ENCODE peak calls at places on chromosomes 7 and 10, in ten cellular contexts. One of them, this sample, is unnamed.
A peak's percentile ranks its signal among the peaks of the same experiment; 100 is the strongest.

GRCh38 chr10:68938117-68938516 is 17.9 kb upstream of the DDX21 start:
- DNase-seq in astrocyte of the hippocampus: peak; percentile 4
- DNase-seq in mucosa of descending colon: no peak
- DNase-seq in HEK293T: no peak
- DNase-seq in ascending aorta: no peak
- DNase-seq in glomerular endothelial cell: no peak
- DNase-seq in AML-193: no peak
- DNase-seq in Right ventricle myocardium inferior: no peak
- DNase-seq in stimulated activated CD4-positive, alpha-beta T cell treated with anti-CD3 and anti-CD28 coated beads, Interleukin-15, amount 100 ng/mL, for 1 hour: no peak
- DNase-seq in germinal center: no peak
- DNase-seq in this sample: no peak

GRCh38 chr7:100585511-100586265 is at the start of gene LRCH4:
- DNase-seq in HEK293T: peak; percentile 61
- DNase-seq in mucosa of descending colon: peak; percentile 85
- DNase-seq in astrocyte of the hippocampus: no peak
- DNase-seq in Right ventricle myocardium inferior: peak; percentile 68
- DNase-seq in glomerular endothelial cell: no peak
- DNase-seq in germinal center: peak; percentile 84
- DNase-seq in ascending aorta: no peak
- DNase-seq in stimulated activated CD4-positive, alpha-beta T cell treated with anti-CD3 and anti-CD28 coated beads, Interleukin-15, amount 100 ng/mL, for 1 hour: peak; percentile 45
- DNase-seq in AML-193: no peak
- DNase-seq in this sample: peak; percentile 53

GRCh38 chr7:24825931-24826661 is 68.8 kb upstream of the GSDME start:
- DNase-seq in astrocyte of the hippocampus: peak; percentile 87
- DNase-seq in glomerular endothelial cell: no peak
- DNase-seq in stimulated activated CD4-positive, alpha-beta T cell treated with anti-CD3 and anti-CD28 coated beads, Interleukin-15, amount 100 ng/mL, for 1 hour: no peak
- DNase-seq in ascending aorta: no peak
- DNase-seq in AML-193: no peak
- DNase-seq in HEK293T: no peak
- DNase-seq in germinal center: no peak
- DNase-seq in Right ventricle myocardium inferior: no peak
- DNase-seq in mucosa of descending colon: peak; percentile 76
- DNase-seq in this sample: no peak

GRCh38 chr7:131305152-131305551 is 22.5 kb upstream of the MKLN1 start:
- DNase-seq in HEK293T: no peak
- DNase-seq in glomerular endothelial cell: no peak
- DNase-seq in mucosa of descending colon: no peak
- DNase-seq in astrocyte of the hippocampus: no peak
- DNase-seq in germinal center: no peak
- DNase-seq in AML-193: no peak
- DNase-seq in stimulated activated CD4-positive, alpha-beta T cell treated with anti-CD3 and anti-CD28 coated beads, Interleukin-15, amount 100 ng/mL, for 1 hour: no peak
- DNase-seq in ascending aorta: no peak
- DNase-seq in Right ventricle myocardium inferior: no peak
- DNase-seq in this sample: no peak

GRCh38 chr10:31935678-31936077 is 7.0 kb upstream of the ARHGAP12 start:
- DNase-seq in astrocyte of the hippocampus: no peak
- DNase-seq in Right ventricle myocardium inferior: no peak
- DNase-seq in AML-193: no peak
- DNase-seq in ascending aorta: no peak
- DNase-seq in glomerular endothelial cell: no peak
- DNase-seq in HEK293T: no peak
- DNase-seq in mucosa of descending colon: no peak
- DNase-seq in germinal center: no peak
- DNase-seq in stimulated activated CD4-positive, alpha-beta T cell treated with anti-CD3 and anti-CD28 coated beads, Interleukin-15, amount 100 ng/mL, for 1 hour: no peak
- DNase-seq in this sample: no peak

GRCh38 chr10:82463165-82463564 is 588.2 kb downstream of the NRG3 start:
- DNase-seq in germinal center: no peak
- DNase-seq in astrocyte of the hippocampus: no peak
- DNase-seq in Right ventricle myocardium inferior: no peak
- DNase-seq in ascending aorta: no peak
- DNase-seq in glomerular endothelial cell: no peak
- DNase-seq in AML-193: no peak
- DNase-seq in mucosa of descending colon: no peak
- DNase-seq in HEK293T: no peak
- DNase-seq in stimulated activated CD4-positive, alpha-beta T cell treated with anti-CD3 and anti-CD28 coated beads, Interleukin-15, amount 100 ng/mL, for 1 hour: no peak
- DNase-seq in this sample: no peak

GRCh38 chr10:122492006-122492405 is 30.7 kb downstream of the HTRA1 start:
- DNase-seq in glomerular endothelial cell: no peak
- DNase-seq in mucosa of descending colon: no peak
- DNase-seq in germinal center: no peak
- DNase-seq in astrocyte of the hippocampus: no peak
- DNase-seq in Right ventricle myocardium inferior: no peak
- DNase-seq in HEK293T: no peak
- DNase-seq in stimulated activated CD4-positive, alpha-beta T cell treated with anti-CD3 and anti-CD28 coated beads, Interleukin-15, amount 100 ng/mL, for 1 hour: no peak
- DNase-seq in AML-193: no peak
- DNase-seq in ascending aorta: no peak
- DNase-seq in this sample: no peak

GRCh38 chr7:22445140-22445722 is 54.8 kb downstream of the STEAP1B start:
- DNase-seq in glomerular endothelial cell: peak; percentile 88
- DNase-seq in stimulated activated CD4-positive, alpha-beta T cell treated with anti-CD3 and anti-CD28 coated beads, Interleukin-15, amount 100 ng/mL, for 1 hour: no peak
- DNase-seq in germinal center: peak; percentile 56
- DNase-seq in Right ventricle myocardium inferior: peak; percentile 84
- DNase-seq in AML-193: no peak
- DNase-seq in ascending aorta: no peak
- DNase-seq in mucosa of descending colon: peak; percentile 62
- DNase-seq in astrocyte of the hippocampus: no peak
- DNase-seq in HEK293T: no peak
- DNase-seq in this sample: no peak

GRCh38 chr7:29019896-29020295 is 61.8 kb upstream of the TRIL start:
- DNase-seq in AML-193: no peak
- DNase-seq in Right ventricle myocardium inferior: no peak
- DNase-seq in germinal center: no peak
- DNase-seq in ascending aorta: no peak
- DNase-seq in mucosa of descending colon: no peak
- DNase-seq in HEK293T: no peak
- DNase-seq in astrocyte of the hippocampus: no peak
- DNase-seq in glomerular endothelial cell: no peak
- DNase-seq in stimulated activated CD4-positive, alpha-beta T cell treated with anti-CD3 and anti-CD28 coated beads, Interleukin-15, amount 100 ng/mL, for 1 hour: no peak
- DNase-seq in this sample: no peak

GRCh38 chr10:85510682-85511081 is 855.9 kb downstream of the GRID1 start:
- DNase-seq in ascending aorta: no peak
- DNase-seq in germinal center: no peak
- DNase-seq in astrocyte of the hippocampus: no peak
- DNase-seq in glomerular endothelial cell: no peak
- DNase-seq in HEK293T: no peak
- DNase-seq in Right ventricle myocardium inferior: no peak
- DNase-seq in mucosa of descending colon: no peak
- DNase-seq in stimulated activated CD4-positive, alpha-beta T cell treated with anti-CD3 and anti-CD28 coated beads, Interleukin-15, amount 100 ng/mL, for 1 hour: no peak
- DNase-seq in AML-193: no peak
- DNase-seq in this sample: no peak

GRCh38 chr7:55515569-55516279 is 56.6 kb downstream of the VOPP1 start:
- DNase-seq in HEK293T: no peak
- DNase-seq in mucosa of descending colon: no peak
- DNase-seq in germinal center: peak; percentile 38
- DNase-seq in Right ventricle myocardium inferior: no peak
- DNase-seq in AML-193: no peak
- DNase-seq in astrocyte of the hippocampus: no peak
- DNase-seq in ascending aorta: no peak
- DNase-seq in stimulated activated CD4-positive, alpha-beta T cell treated with anti-CD3 and anti-CD28 coated beads, Interleukin-15, amount 100 ng/mL, for 1 hour: no peak
- DNase-seq in glomerular endothelial cell: no peak
- DNase-seq in this sample: no peak

GRCh38 chr7:124922200-124922599 is 7.4 kb downstream of the POT1 start:
- DNase-seq in Right ventricle myocardium inferior: no peak
- DNase-seq in astrocyte of the hippocampus: no peak
- DNase-seq in stimulated activated CD4-positive, alpha-beta T cell treated with anti-CD3 and anti-CD28 coated beads, Interleukin-15, amount 100 ng/mL, for 1 hour: no peak
- DNase-seq in germinal center: no peak
- DNase-seq in mucosa of descending colon: no peak
- DNase-seq in ascending aorta: no peak
- DNase-seq in HEK293T: no peak
- DNase-seq in glomerular endothelial cell: no peak
- DNase-seq in AML-193: no peak
- DNase-seq in this sample: no peak

GRCh38 chr7:20395094-20395493 is 64.4 kb downstream of the ITGB8 start:
- DNase-seq in Right ventricle myocardium inferior: no peak
- DNase-seq in ascending aorta: no peak
- DNase-seq in germinal center: no peak
- DNase-seq in stimulated activated CD4-positive, alpha-beta T cell treated with anti-CD3 and anti-CD28 coated beads, Interleukin-15, amount 100 ng/mL, for 1 hour: no peak
- DNase-seq in AML-193: peak; percentile 82
- DNase-seq in HEK293T: no peak
- DNase-seq in glomerular endothelial cell: no peak
- DNase-seq in mucosa of descending colon: no peak
- DNase-seq in astrocyte of the hippocampus: no peak
- DNase-seq in this sample: no peak

GRCh38 chr7:20539201-20539600 is 76.3 kb upstream of the ABCB5 start:
- DNase-seq in germinal center: peak; percentile 7
- DNase-seq in glomerular endothelial cell: no peak
- DNase-seq in AML-193: peak; percentile 24
- DNase-seq in mucosa of descending colon: no peak
- DNase-seq in astrocyte of the hippocampus: no peak
- DNase-seq in HEK293T: peak; percentile 19
- DNase-seq in stimulated activated CD4-positive, alpha-beta T cell treated with anti-CD3 and anti-CD28 coated beads, Interleukin-15, amount 100 ng/mL, for 1 hour: no peak
- DNase-seq in ascending aorta: no peak
- DNase-seq in Right ventricle myocardium inferior: no peak
- DNase-seq in this sample: no peak

GRCh38 chr10:132266594-132267161 is 41.1 kb downstream of the STK32C start:
- DNase-seq in HEK293T: no peak
- DNase-seq in glomerular endothelial cell: no peak
- DNase-seq in ascending aorta: no peak
- DNase-seq in Right ventricle myocardium inferior: peak; percentile 62
- DNase-seq in AML-193: no peak
- DNase-seq in astrocyte of the hippocampus: no peak
- DNase-seq in germinal center: no peak
- DNase-seq in mucosa of descending colon: no peak
- DNase-seq in stimulated activated CD4-positive, alpha-beta T cell treated with anti-CD3 and anti-CD28 coated beads, Interleukin-15, amount 100 ng/mL, for 1 hour: no peak
- DNase-seq in this sample: no peak

GRCh38 chr7:132687981-132688383 is 111.7 kb upstream of the PLXNA4 start:
- DNase-seq in germinal center: no peak
- DNase-seq in Right ventricle myocardium inferior: no peak
- DNase-seq in stimulated activated CD4-positive, alpha-beta T cell treated with anti-CD3 and anti-CD28 coated beads, Interleukin-15, amount 100 ng/mL, for 1 hour: no peak
- DNase-seq in ascending aorta: no peak
- DNase-seq in glomerular endothelial cell: no peak
- DNase-seq in AML-193: no peak
- DNase-seq in HEK293T: no peak
- DNase-seq in astrocyte of the hippocampus: no peak
- DNase-seq in mucosa of descending colon: no peak
- DNase-seq in this sample: no peak